ENCODE peak calls at places on chromosome 14, in five cellular contexts. A is activated gamma-delta T cell treated with anti-CD3 and anti-CD28 coated beads, Interleukin-2, amount 50 U/mL, for 16 hours; Y is ureter; B is dermis blood vessel endothelial cell; R is aorta. Z is an unnamed sample.

GRCh38 chr14:63268746-63269145 is 50.0 kb downstream of the GPHB5 start:
- DNase-seq in A (no peak), Y (no peak), B (no peak), R (no peak), Z (no peak)

GRCh38 chr14:74616996-74617700 is 5.1 kb upstream of the LTBP2 start:
- DNase-seq in A (no peak), Y (no peak), B (peak), R (no peak), Z (no peak)

GRCh38 chr14:60326274-60326673 is 77.3 kb downstream of the PPM1A start:
- DNase-seq in A (no peak), Y (no peak), B (no peak), R (no peak), Z (no peak)

GRCh38 chr14:42407153-42407552 is 800.5 kb downstream of the LRFN5 start:
- DNase-seq in A (no peak), Y (no peak), B (no peak), R (no peak), Z (no peak)

GRCh38 chr14:71466942-71467341 is 465.3 kb upstream of the RGS6 start:
- DNase-seq in A (no peak), Y (no peak), B (no peak), R (no peak), Z (no peak)

GRCh38 chr14:98177551-98177950 is 1094.4 kb downstream of the BCL11B start:
- DNase-seq in A (no peak), Y (no peak), B (no peak), R (no peak), Z (no peak)

GRCh38 chr14:78997811-78998210 is 827.6 kb downstream of the NRXN3 start:
- DNase-seq in A (no peak), Y (no peak), B (peak), R (no peak), Z (no peak)

GRCh38 chr14:96121660-96122395 is 82.7 kb downstream of the C14orf132 start:
- DNase-seq in A (no peak), Y (peak), B (no peak), R (no peak), Z (no peak)

GRCh38 chr14:33848706-33849454 is 102.0 kb downstream of the EGLN3 start:
- DNase-seq in A (no peak), Y (peak), B (peak), R (peak), Z (no peak)

GRCh38 chr14:24876009-24876690 is 173.8 kb downstream of the STXBP6 start:
- DNase-seq in A (no peak), Y (no peak), B (no peak), R (no peak), Z (no peak)

GRCh38 chr14:35161231-35161630 is 38.9 kb downstream of the PRORP start:
- DNase-seq in A (peak), Y (no peak), B (peak), R (no peak), Z (no peak)

GRCh38 chr14:72332871-72333270 is 400.6 kb downstream of the RGS6 start:
- DNase-seq in A (no peak), Y (no peak), B (no peak), R (no peak), Z (no peak)

GRCh38 chr14:102523200-102524025 is 13.8 kb upstream of the ANKRD9 start:
- DNase-seq in A (no peak), Y (no peak), B (no peak), R (peak), Z (no peak)

GRCh38 chr14:91063119-91063518 is 2.7 kb upstream of the RPS6KA5 start:
- DNase-seq in A (no peak), Y (no peak), B (peak), R (no peak), Z (no peak)

GRCh38 chr14:44529026-44529425 is 21.9 kb upstream of the FSCB start:
- DNase-seq in A (no peak), Y (no peak), B (no peak), R (no peak), Z (no peak)

GRCh38 chr14:20630340-20631022 is 11.0 kb downstream of the OR6S1 start:
- DNase-seq in A (no peak), Y (no peak), B (peak), R (no peak), Z (no peak)

GRCh38 chr14:52048641-52049204 is 20.1 kb downstream of the NID2 start:
- DNase-seq in A (no peak), Y (no peak), B (no peak), R (peak), Z (no peak)

GRCh38 chr14:91333640-91334039 is 84.0 kb downstream of the CCDC88C start:
- DNase-seq in A (no peak), Y (no peak), B (no peak), R (no peak), Z (no peak)

GRCh38 chr14:75249958-75250336 is 28.7 kb upstream of the FOS start:
- DNase-seq in A (no peak), Y (no peak), B (no peak), R (no peak), Z (no peak)

GRCh38 chr14:102545461-102546265 is 36.1 kb upstream of the ANKRD9 start:
- DNase-seq in A (no peak), Y (no peak), B (no peak), R (no peak), Z (no peak)

GRCh38 chr14:61607570-61608244 is 87.6 kb upstream of the HIF1A start:
- DNase-seq in A (no peak), Y (no peak), B (peak), R (no peak), Z (no peak)

GRCh38 chr14:74402264-74403251 is 23.5 kb downstream of the SYNDIG1L start:
- DNase-seq in A (no peak), Y (no peak), B (no peak), R (no peak), Z (no peak)

GRCh38 chr14:72706485-72706884 is 187.4 kb downstream of the DPF3 start:
- DNase-seq in A (no peak), Y (no peak), B (no peak), R (no peak), Z (no peak)

GRCh38 chr14:70698288-70698687 is 56.6 kb downstream of the TTC9 start:
- DNase-seq in A (no peak), Y (peak), B (peak), R (peak), Z (no peak)

GRCh38 chr14:35285168-35285990 is 6.8 kb upstream of the PSMA6 start:
- DNase-seq in A (no peak), Y (no peak), B (peak), R (no peak), Z (no peak)

GRCh38 chr14:95666450-95666849 is 19.8 kb upstream of the TCL1B start:
- DNase-seq in A (no peak), Y (no peak), B (no peak), R (no peak), Z (no peak)

GRCh38 chr14:72740966-72741835 is 152.7 kb downstream of the DPF3 start:
- DNase-seq in A (no peak), Y (peak), B (no peak), R (no peak), Z (no peak)

GRCh38 chr14:58817846-58818245 is 180.1 kb downstream of the DACT1 start:
- DNase-seq in A (no peak), Y (no peak), B (no peak), R (no peak), Z (no peak)

GRCh38 chr14:32050839-32051238 is 26.3 kb upstream of the ARHGAP5 start:
- DNase-seq in A (no peak), Y (no peak), B (no peak), R (no peak), Z (no peak)

GRCh38 chr14:100874411-100875091 is 29.0 kb downstream of the RTL1 start:
- DNase-seq in A (no peak), Y (no peak), B (no peak), R (peak), Z (no peak)

GRCh38 chr14:95156153-95156764 is 1.1 kb downstream of the DICER1 start:
- DNase-seq in A (no peak), Y (no peak), B (peak), R (no peak), Z (no peak)

GRCh38 chr14:102362084-102362483 is 606 bp downstream of the CINP start:
- DNase-seq in A (peak), Y (no peak), B (peak), R (no peak), Z (no peak)

GRCh38 chr14:71116206-71117122 is 209.2 kb downstream of the PCNX1 start:
- DNase-seq in A (no peak), Y (no peak), B (no peak), R (no peak), Z (no peak)

GRCh38 chr14:104075530-104076151 is 9.9 kb upstream of the ASPG start:
- DNase-seq in A (no peak), Y (no peak), B (peak), R (no peak), Z (no peak)

GRCh38 chr14:24311837-24312615 is 724 bp downstream of the LTB4R start:
- DNase-seq in A (no peak), Y (no peak), B (no peak), R (no peak), Z (no peak)